ENCODE peak calls at places on chromosomes 1 and 21, in four cellular contexts. One of them, this sample, is unnamed.

GRCh38 chr1:12438349-12438924 is 179.6 kb downstream of the DHRS3 start:
- DNase-seq in HL-60: no peak
- DNase-seq in IMR-90: no peak
- DNase-seq in CD8-positive, alpha-beta T cell: no peak
- DNase-seq in this sample: no peak

GRCh38 chr1:66182551-66183178 is 351.3 kb upstream of the SGIP1 start:
- DNase-seq in IMR-90: peak
- DNase-seq in HL-60: no peak
- DNase-seq in CD8-positive, alpha-beta T cell: peak
- DNase-seq in this sample: no peak

GRCh38 chr1:7236844-7237515 is 451.7 kb downstream of the CAMTA1 start:
- DNase-seq in HL-60: no peak
- DNase-seq in CD8-positive, alpha-beta T cell: no peak
- DNase-seq in IMR-90: no peak
- DNase-seq in this sample: no peak

GRCh38 chr1:37795340-37796110 is 1.9 kb downstream of the MANEAL start:
- DNase-seq in CD8-positive, alpha-beta T cell: peak
- DNase-seq in IMR-90: peak
- DNase-seq in HL-60: peak
- DNase-seq in this sample: no peak

GRCh38 chr1:11944358-11944981 is 10.0 kb downstream of the PLOD1 start:
- DNase-seq in IMR-90: no peak
- DNase-seq in HL-60: no peak
- DNase-seq in CD8-positive, alpha-beta T cell: no peak
- DNase-seq in this sample: no peak

GRCh38 chr1:212271823-212272498 is 13.2 kb upstream of the PPP2R5A start:
- DNase-seq in HL-60: no peak
- DNase-seq in IMR-90: no peak
- DNase-seq in CD8-positive, alpha-beta T cell: no peak
- DNase-seq in this sample: no peak

GRCh38 chr1:38077523-38078147 is 31.0 kb upstream of the POU3F1 start:
- DNase-seq in CD8-positive, alpha-beta T cell: no peak
- DNase-seq in IMR-90: no peak
- DNase-seq in HL-60: no peak
- DNase-seq in this sample: no peak

GRCh38 chr21:29626787-29627470 is 312.9 kb downstream of the GRIK1 start:
- DNase-seq in HL-60: no peak
- DNase-seq in CD8-positive, alpha-beta T cell: no peak
- DNase-seq in IMR-90: no peak
- DNase-seq in this sample: no peak

GRCh38 chr1:9289724-9290493 is 2.8 kb upstream of the SPSB1 start:
- DNase-seq in CD8-positive, alpha-beta T cell: no peak
- DNase-seq in IMR-90: peak
- DNase-seq in HL-60: peak
- DNase-seq in this sample: peak

GRCh38 chr1:245091818-245092637 is 62.8 kb upstream of the KIF26B start:
- DNase-seq in HL-60: no peak
- DNase-seq in CD8-positive, alpha-beta T cell: no peak
- DNase-seq in IMR-90: peak
- DNase-seq in this sample: no peak

GRCh38 chr1:236394016-236394481 is at the start of gene EDARADD:
- DNase-seq in CD8-positive, alpha-beta T cell: no peak
- DNase-seq in HL-60: no peak
- DNase-seq in IMR-90: no peak
- DNase-seq in this sample: no peak

GRCh38 chr1:94925561-94926364 is 1.1 kb downstream of the CNN3 start:
- DNase-seq in HL-60: no peak
- DNase-seq in IMR-90: peak
- DNase-seq in CD8-positive, alpha-beta T cell: peak
- DNase-seq in this sample: peak

GRCh38 chr1:167455786-167456446 is 62.4 kb downstream of the CD247 start:
- DNase-seq in HL-60: no peak
- DNase-seq in CD8-positive, alpha-beta T cell: no peak
- DNase-seq in IMR-90: no peak
- DNase-seq in this sample: no peak

GRCh38 chr1:11563560-11564069 is 84.7 kb downstream of the DISP3 start:
- DNase-seq in CD8-positive, alpha-beta T cell: no peak
- DNase-seq in IMR-90: no peak
- DNase-seq in HL-60: no peak
- DNase-seq in this sample: no peak

GRCh38 chr1:206828061-206828460 is 37.4 kb upstream of the IL20 start:
- DNase-seq in CD8-positive, alpha-beta T cell: no peak
- DNase-seq in IMR-90: no peak
- DNase-seq in HL-60: no peak
- DNase-seq in this sample: no peak

GRCh38 chr1:167791281-167792209 is 69.8 kb downstream of the MPZL1 start:
- DNase-seq in HL-60: peak
- DNase-seq in IMR-90: peak
- DNase-seq in CD8-positive, alpha-beta T cell: no peak
- DNase-seq in this sample: no peak

GRCh38 chr1:205629751-205630150 is 2.1 kb downstream of the ELK4 start:
- DNase-seq in CD8-positive, alpha-beta T cell: no peak
- DNase-seq in IMR-90: no peak
- DNase-seq in HL-60: no peak
- DNase-seq in this sample: no peak

GRCh38 chr1:86502721-86503430 is 34.1 kb downstream of the CLCA1 start:
- DNase-seq in CD8-positive, alpha-beta T cell: no peak
- DNase-seq in IMR-90: no peak
- DNase-seq in HL-60: no peak
- DNase-seq in this sample: no peak

GRCh38 chr1:22143065-22143514 is at the start of gene WNT4:
- DNase-seq in CD8-positive, alpha-beta T cell: no peak
- DNase-seq in HL-60: no peak
- DNase-seq in IMR-90: no peak
- DNase-seq in this sample: no peak

GRCh38 chr21:45137612-45137937 is 63.2 kb downstream of the ADARB1 start:
- DNase-seq in CD8-positive, alpha-beta T cell: no peak
- DNase-seq in HL-60: no peak
- DNase-seq in IMR-90: no peak
- DNase-seq in this sample: no peak

GRCh38 chr1:92755541-92756351 is 29.2 kb downstream of the EVI5 start:
- DNase-seq in CD8-positive, alpha-beta T cell: no peak
- DNase-seq in IMR-90: peak
- DNase-seq in HL-60: no peak
- DNase-seq in this sample: peak

GRCh38 chr1:165315481-165315880 is 41.0 kb downstream of the LMX1A start:
- DNase-seq in IMR-90: no peak
- DNase-seq in HL-60: no peak
- DNase-seq in CD8-positive, alpha-beta T cell: no peak
- DNase-seq in this sample: no peak

GRCh38 chr1:33860671-33861070 is 3.2 kb upstream of the HMGB4 start:
- DNase-seq in IMR-90: no peak
- DNase-seq in CD8-positive, alpha-beta T cell: no peak
- DNase-seq in HL-60: no peak
- DNase-seq in this sample: no peak

GRCh38 chr1:94552071-94552586 is 10.6 kb upstream of the F3 start:
- DNase-seq in CD8-positive, alpha-beta T cell: no peak
- DNase-seq in IMR-90: peak
- DNase-seq in HL-60: no peak
- DNase-seq in this sample: no peak

GRCh38 chr1:63902844-63903589 is 129.2 kb downstream of the ROR1 start:
- DNase-seq in IMR-90: peak
- DNase-seq in HL-60: no peak
- DNase-seq in CD8-positive, alpha-beta T cell: no peak
- DNase-seq in this sample: peak

GRCh38 chr1:14017531-14017961 is 317.6 kb downstream of the PRDM2 start:
- DNase-seq in CD8-positive, alpha-beta T cell: no peak
- DNase-seq in HL-60: no peak
- DNase-seq in IMR-90: no peak
- DNase-seq in this sample: no peak

GRCh38 chr1:81800741-81801031 is at the start of gene ADGRL2:
- DNase-seq in CD8-positive, alpha-beta T cell: no peak
- DNase-seq in HL-60: no peak
- DNase-seq in IMR-90: no peak
- DNase-seq in this sample: no peak

GRCh38 chr1:205870236-205870635 is 20.3 kb upstream of the PM20D1 start:
- DNase-seq in HL-60: no peak
- DNase-seq in IMR-90: no peak
- DNase-seq in CD8-positive, alpha-beta T cell: no peak
- DNase-seq in this sample: no peak

GRCh38 chr1:24491577-24492360 is 10.9 kb upstream of the RCAN3 start:
- DNase-seq in CD8-positive, alpha-beta T cell: no peak
- DNase-seq in HL-60: no peak
- DNase-seq in IMR-90: no peak
- DNase-seq in this sample: peak

GRCh38 chr1:156892190-156893047 is 1.1 kb upstream of the PEAR1 start:
- DNase-seq in HL-60: peak
- DNase-seq in CD8-positive, alpha-beta T cell: peak
- DNase-seq in IMR-90: peak
- DNase-seq in this sample: peak

GRCh38 chr21:42352433-42353095 is 1.8 kb upstream of the TFF2 start:
- DNase-seq in CD8-positive, alpha-beta T cell: no peak
- DNase-seq in IMR-90: no peak
- DNase-seq in HL-60: no peak
- DNase-seq in this sample: no peak

GRCh38 chr1:200147094-200147493 is 119.6 kb downstream of the NR5A2 start:
- DNase-seq in CD8-positive, alpha-beta T cell: no peak
- DNase-seq in HL-60: no peak
- DNase-seq in IMR-90: no peak
- DNase-seq in this sample: no peak

GRCh38 chr1:90717356-90717664 is 208 bp upstream of the BARHL2 start:
- DNase-seq in HL-60: no peak
- DNase-seq in IMR-90: no peak
- DNase-seq in CD8-positive, alpha-beta T cell: no peak
- DNase-seq in this sample: no peak

GRCh38 chr1:95022527-95022926 is 50.2 kb downstream of the ALG14 start:
- DNase-seq in CD8-positive, alpha-beta T cell: no peak
- DNase-seq in IMR-90: no peak
- DNase-seq in HL-60: no peak
- DNase-seq in this sample: no peak

GRCh38 chr1:85328713-85329376 is 52.4 kb upstream of the BCL10 start:
- DNase-seq in IMR-90: peak
- DNase-seq in CD8-positive, alpha-beta T cell: no peak
- DNase-seq in HL-60: no peak
- DNase-seq in this sample: no peak

GRCh38 chr1:234262007-234262753 is 111.1 kb upstream of the COA6 start:
- DNase-seq in HL-60: no peak
- DNase-seq in IMR-90: no peak
- DNase-seq in CD8-positive, alpha-beta T cell: no peak
- DNase-seq in this sample: no peak

GRCh38 chr1:110750446-110751029 is 75.8 kb upstream of the KCNA3 start:
- DNase-seq in HL-60: no peak
- DNase-seq in CD8-positive, alpha-beta T cell: no peak
- DNase-seq in IMR-90: no peak
- DNase-seq in this sample: no peak

GRCh38 chr1:164834641-164835040 is 275.7 kb downstream of the PBX1 start:
- DNase-seq in HL-60: no peak
- DNase-seq in CD8-positive, alpha-beta T cell: no peak
- DNase-seq in IMR-90: peak
- DNase-seq in this sample: no peak

GRCh38 chr1:19232526-19232851 is 18.8 kb downstream of the EMC1 start:
- DNase-seq in IMR-90: peak
- DNase-seq in HL-60: no peak
- DNase-seq in CD8-positive, alpha-beta T cell: no peak
- DNase-seq in this sample: no peak
- TF ChIP-seq CTCF in IMR-90: no peak
- TF ChIP-seq CTCF in HL-60: no peak
- TF ChIP-seq CTCF in CD8-positive, alpha-beta T cell: no peak
- TF ChIP-seq CTCF in this sample: no peak

DNA sequence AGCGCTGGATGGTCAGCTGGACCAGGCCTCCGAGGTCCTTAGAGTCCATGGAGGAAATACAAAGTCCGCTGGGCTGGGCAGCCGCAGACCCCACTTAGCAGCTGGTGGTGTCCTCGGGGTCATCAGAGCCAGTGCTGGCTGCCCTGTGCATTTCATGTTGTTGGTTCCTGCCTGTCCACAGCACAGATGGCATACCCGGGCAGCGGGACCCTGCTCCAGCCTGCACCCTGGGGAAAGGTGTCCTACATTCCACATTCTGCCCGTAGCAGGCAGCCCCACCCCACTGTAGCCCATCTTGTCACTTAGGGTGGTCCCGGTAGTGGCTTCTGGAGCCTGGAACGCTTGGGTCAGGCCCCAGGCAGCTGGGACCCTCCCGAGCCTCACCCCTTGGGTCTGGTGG is 19.8 kb downstream of the PRKCZ start:
- DNase-seq in IMR-90: no peak
- DNase-seq in CD8-positive, alpha-beta T cell: no peak
- DNase-seq in HL-60: no peak
- DNase-seq in this sample: no peak
- H3K27ac ChIP-seq in IMR-90: no peak
- H3K27ac ChIP-seq in CD8-positive, alpha-beta T cell: no peak
- H3K27ac ChIP-seq in HL-60: no peak
- H3K27ac ChIP-seq in this sample: no peak

GRCh38 chr21:36070999-36071398 is 1.2 kb downstream of the CBR1 start:
- DNase-seq in HL-60: no peak
- DNase-seq in IMR-90: no peak
- DNase-seq in CD8-positive, alpha-beta T cell: no peak
- DNase-seq in this sample: no peak
- H3K4me3 ChIP-seq in HL-60: no peak
- H3K4me3 ChIP-seq in IMR-90: no peak
- H3K4me3 ChIP-seq in CD8-positive, alpha-beta T cell: no peak
- H3K4me3 ChIP-seq in this sample: peak

GRCh38 chr1:109629372-109630030 is 9.9 kb downstream of the AMPD2 start:
- DNase-seq in HL-60: no peak
- DNase-seq in CD8-positive, alpha-beta T cell: no peak
- DNase-seq in IMR-90: no peak
- DNase-seq in this sample: no peak

GRCh38 chr1:109631513-109632260 is 12.1 kb downstream of the AMPD2 start:
- DNase-seq in CD8-positive, alpha-beta T cell: no peak
- DNase-seq in HL-60: no peak
- DNase-seq in IMR-90: no peak
- DNase-seq in this sample: peak

GRCh38 chr1:109632671-109633346 is 13.2 kb downstream of the AMPD2 start:
- DNase-seq in HL-60: no peak
- DNase-seq in IMR-90: no peak
- DNase-seq in CD8-positive, alpha-beta T cell: no peak
- DNase-seq in this sample: peak

GRCh38 chr1:109630081-109630880 is 10.6 kb downstream of the AMPD2 start:
- DNase-seq in IMR-90: no peak
- DNase-seq in CD8-positive, alpha-beta T cell: peak
- DNase-seq in HL-60: no peak
- DNase-seq in this sample: no peak

DNA sequence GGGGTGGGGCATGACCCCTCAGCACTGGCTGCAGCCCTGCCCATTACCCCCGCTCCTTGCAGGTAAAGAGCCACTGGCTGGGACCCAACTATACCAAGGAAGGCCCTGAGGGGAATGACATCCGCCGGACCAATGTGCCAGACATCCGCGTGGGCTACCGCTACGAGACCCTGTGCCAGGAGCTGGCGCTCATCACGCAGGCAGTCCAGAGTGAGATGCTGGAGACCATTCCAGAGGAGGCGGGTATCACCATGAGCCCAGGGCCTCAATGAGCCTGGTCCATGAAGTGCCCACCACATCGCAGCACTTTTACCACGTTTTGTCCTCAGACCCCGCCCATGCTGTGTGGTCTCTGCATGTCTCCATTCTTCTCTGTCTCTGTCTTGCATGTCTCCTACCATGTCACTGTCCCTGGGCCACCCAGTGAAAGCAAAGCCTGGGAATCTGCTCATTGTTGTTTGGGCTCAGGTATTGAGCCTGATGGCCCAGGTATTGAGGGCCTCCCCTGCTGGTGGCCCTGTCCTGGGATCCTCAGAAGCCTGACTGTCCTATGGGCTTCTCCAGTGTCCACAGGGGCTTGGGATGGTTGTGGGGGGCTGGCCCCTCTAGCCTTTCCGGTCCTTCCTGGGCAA is 11.4 kb downstream of the AMPD2 start:
- DNase-seq in HL-60: no peak
- DNase-seq in IMR-90: no peak
- DNase-seq in CD8-positive, alpha-beta T cell: no peak
- DNase-seq in this sample: no peak
- TF ChIP-seq CTCF in HL-60: no peak
- TF ChIP-seq CTCF in IMR-90: no peak
- TF ChIP-seq CTCF in CD8-positive, alpha-beta T cell: no peak
- TF ChIP-seq CTCF in this sample: no peak

This sample was measured in tibial artery.